ENCODE peak calls at places on chromosomes 6 and 20, in five cellular contexts. B, U, M, W and K are unnamed samples.

GRCh38 chr6:63910863-63911665 is 275.5 kb downstream of the PHF3 start:
- DNase-seq in W (no peak), U (no peak), B (no peak), M (no peak), K (no peak)

GRCh38 chr6:131643262-131643631 is 6.1 kb downstream of the ENPP3 start:
- DNase-seq in B (no peak), U (no peak), M (peak; percentile 73), W (no peak), K (no peak)

GRCh38 chr6:21022343-21023107 is 488.3 kb downstream of the CDKAL1 start:
- DNase-seq in M (no peak), W (peak; percentile 25), U (peak; percentile 5), B (peak; percentile 82), K (no peak)

GRCh38 chr6:23412770-23413169 is 713.2 kb upstream of the NRSN1 start:
- DNase-seq in B (no peak), W (no peak), U (no peak), M (no peak), K (no peak)

GRCh38 chr20:6744171-6744570 is 23.3 kb upstream of the BMP2 start:
- DNase-seq in U (no peak), M (no peak), W (no peak), B (no peak), K (no peak)

GRCh38 chr20:34515484-34516037 is 661 bp upstream of the DYNLRB1 start:
- DNase-seq in W (peak; percentile 77), M (peak; percentile 80), U (peak; percentile 70), B (peak; percentile 47), K (peak; percentile 69)

GRCh38 chr6:30450908-30451818 is 38.1 kb upstream of the HLA-E start:
- DNase-seq in B (peak; percentile 58), W (no peak), M (peak; percentile 38), U (no peak), K (no peak)

GRCh38 chr20:48691523-48691922 is 136.3 kb downstream of the PREX1 start:
- DNase-seq in B (peak; percentile 20), W (no peak), M (no peak), U (no peak), K (no peak)

GRCh38 chr20:38616457-38616856 is 14.8 kb downstream of the ARHGAP40 start:
- DNase-seq in M (no peak), B (no peak), W (no peak), U (no peak), K (no peak)

GRCh38 chr6:73710470-73710869 is 14.5 kb downstream of the CD109 start:
- DNase-seq in M (no peak), B (peak; percentile 68), U (no peak), W (no peak), K (no peak)

GRCh38 chr20:50415516-50416268 is 94.5 kb upstream of the PTPN1 start:
- DNase-seq in U (no peak), B (peak; percentile 87), M (peak; percentile 98), W (peak; percentile 98), K (no peak)

GRCh38 chr6:11126876-11127275 is 15.4 kb upstream of the ERVFRD-1 start:
- DNase-seq in U (no peak), M (no peak), B (peak; percentile 23), W (no peak), K (peak; percentile 30)

GRCh38 chr6:12324096-12324495 is 33.9 kb downstream of the EDN1 start:
- DNase-seq in B (peak; percentile 52), W (no peak), U (no peak), M (peak; percentile 65), K (no peak)

GRCh38 chr6:137867685-137868509 is 838 bp downstream of the TNFAIP3 start:
- DNase-seq in M (peak; percentile 60), W (peak; percentile 63), B (peak; percentile 37), U (no peak), K (no peak)
- H3K4me1 ChIP-seq in M (peaks cover 36% of the 10 kb centered on the region), W (peaks cover 23% of the 10 kb centered on the region), B (peaks cover 12% of the 10 kb centered on the region), U (peaks cover 6% of the 10 kb centered on the region), K (peaks cover 3% of the 10 kb centered on the region)

GRCh38 chr6:106731843-106732160 is 102.4 kb downstream of the QRSL1 start:
- DNase-seq in U (no peak), W (no peak), B (no peak), M (no peak), K (no peak)
- H3K4me1 ChIP-seq in U (peaks cover 1% of the 10 kb centered on the region), W (peaks cover 21% of the 10 kb centered on the region), B (no peaks in the 10 kb centered on the region), M (peaks cover 33% of the 10 kb centered on the region), K (no peaks in the 10 kb centered on the region)

GRCh38 chr20:21839982-21840381 is 134.5 kb downstream of the PAX1 start:
- DNase-seq in M (no peak), B (no peak), U (no peak), W (no peak), K (no peak)
- H3K4me1 ChIP-seq in M (no peaks in the 10 kb centered on the region), B (no peaks in the 10 kb centered on the region), U (no peaks in the 10 kb centered on the region), W (no peaks in the 10 kb centered on the region), K (no peaks in the 10 kb centered on the region)

GRCh38 chr6:137866914-137867684 is at the start of gene TNFAIP3:
- DNase-seq in B (peak; percentile 95), W (peak; percentile 95), M (peak; percentile 96), U (peak; percentile 50), K (no peak)
- H3K4me1 ChIP-seq in B (peaks cover 12% of the 10 kb centered on the region), W (peaks cover 15% of the 10 kb centered on the region), M (peaks cover 32% of the 10 kb centered on the region), U (peaks cover 6% of the 10 kb centered on the region), K (peaks cover 6% of the 10 kb centered on the region)

GRCh38 chr20:58405504-58406291 is 16.7 kb downstream of the VAPB start:
- DNase-seq in B (no peak), M (no peak), U (no peak), W (no peak), K (no peak)
- H3K4me1 ChIP-seq in B (peaks cover 7% of the 10 kb centered on the region), M (peaks cover 22% of the 10 kb centered on the region), U (peaks cover 3% of the 10 kb centered on the region), W (peaks cover 10% of the 10 kb centered on the region), K (no peaks in the 10 kb centered on the region)

GRCh38 chr6:167703347-167703746 is 123.4 kb upstream of the AFDN start:
- DNase-seq in U (no peak), B (no peak), M (no peak), W (no peak), K (no peak)

GRCh38 chr6:167703781-167704180 is 122.9 kb upstream of the AFDN start:
- DNase-seq in M (no peak), U (no peak), W (no peak), B (no peak), K (no peak)

GRCh38 chr6:167701010-167701409 is 125.7 kb upstream of the AFDN start:
- DNase-seq in B (no peak), W (no peak), U (no peak), M (no peak), K (no peak)

GRCh38 chr6:167704396-167704801 is 122.3 kb upstream of the AFDN start:
- DNase-seq in B (no peak), U (no peak), M (no peak), W (no peak), K (no peak)

GRCh38 chr6:167702241-167702827 is 124.4 kb upstream of the AFDN start:
- DNase-seq in B (no peak), W (no peak), U (no peak), M (no peak), K (no peak)
- H3K4me1 ChIP-seq in B (no peaks in the 10 kb centered on the region), W (peaks cover 9% of the 10 kb centered on the region), U (peaks cover 2% of the 10 kb centered on the region), M (peaks cover 5% of the 10 kb centered on the region), K (no peaks in the 10 kb centered on the region)

GRCh38 chr6:44665683-44666082 is 278.2 kb downstream of the CDC5L start:
- DNase-seq in W (no peak), U (no peak), B (no peak), M (no peak), K (no peak)

GRCh38 chr6:44663860-44664584 is 276.5 kb downstream of the CDC5L start:
- DNase-seq in W (no peak), U (no peak), M (no peak), B (no peak), K (no peak)

GRCh38 chr6:44666324-44666723 is 278.8 kb downstream of the CDC5L start:
- DNase-seq in W (no peak), U (no peak), B (no peak), M (no peak), K (no peak)

GRCh38 chr6:44664716-44665115 is 277.2 kb downstream of the CDC5L start:
- DNase-seq in W (no peak), U (no peak), B (peak; percentile 9), M (no peak), K (no peak)

GRCh38 chr6:44665143-44665542 is 277.6 kb downstream of the CDC5L start:
- DNase-seq in M (no peak), W (no peak), U (no peak), B (no peak), K (no peak)
- H3K4me1 ChIP-seq in M (no peaks in the 10 kb centered on the region), W (no peaks in the 10 kb centered on the region), U (peaks cover 23% of the 10 kb centered on the region), B (peaks cover 26% of the 10 kb centered on the region), K (peaks cover 31% of the 10 kb centered on the region)

GRCh38 chr6:44527191-44527960 is 139.9 kb downstream of the CDC5L start:
- DNase-seq in B (no peak), W (no peak), M (no peak), U (no peak), K (no peak)

GRCh38 chr6:44527961-44528644 is 140.6 kb downstream of the CDC5L start:
- DNase-seq in U (no peak), M (no peak), W (no peak), B (no peak), K (no peak)

GRCh38 chr6:44524491-44525227 is 137.2 kb downstream of the CDC5L start:
- DNase-seq in B (no peak), U (no peak), M (no peak), W (no peak), K (no peak)

GRCh38 chr6:44525761-44526351 is 138.3 kb downstream of the CDC5L start:
- DNase-seq in W (no peak), M (no peak), U (no peak), B (no peak), K (no peak)

DNA sequence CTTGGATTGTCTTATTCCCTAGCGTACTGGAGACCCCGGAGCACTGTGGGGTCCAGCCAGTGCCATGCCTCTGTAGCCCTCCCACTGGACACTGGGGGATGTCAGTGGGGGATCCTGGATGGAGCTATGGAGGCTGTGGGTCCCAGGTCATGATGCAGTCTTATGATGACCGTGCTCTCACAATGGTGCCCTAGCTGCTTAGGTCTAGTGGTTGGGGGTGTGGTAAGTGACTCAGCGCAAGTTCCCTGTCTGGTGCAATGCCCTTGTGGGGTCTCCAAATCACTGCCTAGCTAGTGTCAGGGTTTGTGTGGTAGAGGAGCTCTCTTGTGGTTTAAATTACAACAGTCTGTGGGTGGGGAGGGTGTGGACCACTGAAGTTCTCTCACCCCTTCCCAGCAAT is 135.4 kb downstream of the CDC5L start:
- DNase-seq in U (no peak), M (no peak), W (no peak), B (no peak), K (no peak)
- H3K4me1 ChIP-seq in U (no peaks in the 10 kb centered on the region), M (no peaks in the 10 kb centered on the region), W (no peaks in the 10 kb centered on the region), B (no peaks in the 10 kb centered on the region), K (no peaks in the 10 kb centered on the region)

GRCh38 chr6:5053038-5053437 is 32.1 kb upstream of the PPP1R3G start:
- DNase-seq in M (no peak), U (no peak), W (no peak), B (peak; percentile 71), K (no peak)
- H3K4me1 ChIP-seq in M (no peaks in the 10 kb centered on the region), U (no peaks in the 10 kb centered on the region), W (no peaks in the 10 kb centered on the region), B (peaks cover 7% of the 10 kb centered on the region), K (no peaks in the 10 kb centered on the region)